ENCODE peak calls at places on chromosome X, in four cellular contexts. K is central memory CD4-positive, alpha-beta T cell; W is substantia nigra; D is GM13976. J is an unnamed sample.

GRCh38 chrX:18036394-18036793 is 175.3 kb upstream of the RAI2 start:
- DNase-seq in W (no peak), D (no peak), K (no peak), J (no peak)

GRCh38 chrX:55142206-55142918 is 53.5 kb downstream of the PAGE2 start:
- DNase-seq in D (no peak), K (no peak), W (no peak), J (no peak)

GRCh38 chrX:130330706-130331105 is 9.0 kb upstream of the SLC25A14 start:
- DNase-seq in W (peak), D (peak), K (peak), J (peak)

GRCh38 chrX:46994096-46994495 is 81.9 kb downstream of the JADE3 start:
- DNase-seq in K (no peak), D (no peak), W (peak), J (peak)

GRCh38 chrX:20063716-20064351 is 52.9 kb downstream of the MAP7D2 start:
- DNase-seq in K (no peak), W (no peak), D (no peak), J (peak)

GRCh38 chrX:149937881-149938426 is 337 bp downstream of the EOLA2 start:
- DNase-seq in D (no peak), W (peak), K (no peak), J (peak)

GRCh38 chrX:68746988-68747387 is 81.8 kb upstream of the EFNB1 start:
- DNase-seq in K (no peak), D (no peak), W (no peak), J (no peak)

GRCh38 chrX:141176586-141177451 is at the start of gene LDOC1:
- DNase-seq in D (peak), K (peak), W (peak), J (peak)

GRCh38 chrX:55450259-55450658 is 1.7 kb upstream of the MAGEH1 start:
- DNase-seq in K (no peak), D (no peak), W (peak), J (peak)